ENCODE peak calls at places on chromosomes 4 and X, in four cellular contexts. B, H, X and P are unnamed samples.

GRCh38 chr4:8528713-8529112 is 51.5 kb upstream of the GPR78 start:
- DNase-seq in B (no peak), H (no peak), X (no peak), P (peak)

GRCh38 chr4:153114771-153115321 is 89.4 kb upstream of the TRIM2 start:
- DNase-seq in B (no peak), H (no peak), X (no peak), P (peak)

GRCh38 chrX:40009890-40010289 is 87.9 kb downstream of the BCOR start:
- DNase-seq in B (no peak), H (no peak), X (no peak), P (no peak)

GRCh38 chr4:1381944-1382541 is 24.2 kb downstream of the NKX1-1 start:
- DNase-seq in B (no peak), H (no peak), X (no peak), P (no peak)

GRCh38 chr4:16072168-16072567 is 11.7 kb downstream of the PROM1 start:
- DNase-seq in B (no peak), H (no peak), X (no peak), P (no peak)

GRCh38 chr4:65018313-65018712 is 609.1 kb upstream of the TECRL start:
- DNase-seq in B (no peak), H (no peak), X (no peak), P (no peak)

GRCh38 chr4:83905952-83906351 is 370.0 kb downstream of the GPAT3 start:
- DNase-seq in B (no peak), H (no peak), X (no peak), P (no peak)

GRCh38 chrX:32744906-32745305 is 466.4 kb downstream of the DMD start:
- DNase-seq in B (no peak), H (no peak), X (no peak), P (no peak)

GRCh38 chrX:136674270-136674986 is 26.5 kb downstream of the CD40LG start:
- DNase-seq in B (no peak), H (no peak), X (no peak), P (no peak)

GRCh38 chr4:88975925-88976511 is 81.0 kb downstream of the FAM13A start:
- DNase-seq in B (no peak), H (no peak), X (no peak), P (no peak)

GRCh38 chr4:30525662-30526061 is 194.5 kb upstream of the PCDH7 start:
- DNase-seq in B (no peak), H (no peak), X (no peak), P (no peak)

GRCh38 chr4:14636563-14636962 is 365.7 kb upstream of the CPEB2 start:
- DNase-seq in B (no peak), H (no peak), X (no peak), P (no peak)

GRCh38 chrX:53266914-53267313 is 14.5 kb downstream of the IQSEC2 start:
- DNase-seq in B (no peak), H (peak), X (no peak), P (no peak)

GRCh38 chr4:184762100-184762499 is 28.2 kb upstream of the CENPU start:
- DNase-seq in B (no peak), H (no peak), X (peak), P (no peak)

GRCh38 chr4:36997727-36998126 is 246.8 kb upstream of the NWD2 start:
- DNase-seq in B (no peak), H (no peak), X (no peak), P (no peak)

GRCh38 chr4:173489514-173489913 is 40.5 kb downstream of the HAND2 start:
- DNase-seq in B (no peak), H (no peak), X (no peak), P (peak)

GRCh38 chrX:120660638-120661037 is 30.8 kb upstream of the C1GALT1C1 start:
- DNase-seq in B (no peak), H (no peak), X (no peak), P (no peak)

GRCh38 chr4:134470544-134470943 is 269.0 kb upstream of the PABPC4L start:
- DNase-seq in B (no peak), H (no peak), X (no peak), P (no peak)

GRCh38 chr4:128583753-128584712 is 225.5 kb upstream of the JADE1 start:
- DNase-seq in B (no peak), H (no peak), X (no peak), P (no peak)

GRCh38 chr4:110268352-110268751 is 69.9 kb upstream of the ELOVL6 start:
- DNase-seq in B (no peak), H (no peak), X (no peak), P (no peak)

GRCh38 chr4:145069361-145069760 is 28.6 kb downstream of the ANAPC10 start:
- DNase-seq in B (no peak), H (no peak), X (no peak), P (peak)

GRCh38 chrX:41781500-41781899 is 57.5 kb downstream of the GPR82 start:
- DNase-seq in B (no peak), H (peak), X (no peak), P (peak)

GRCh38 chr4:6188687-6189305 is 11.6 kb downstream of the JAKMIP1 start:
- DNase-seq in B (no peak), H (no peak), X (no peak), P (no peak)

GRCh38 chrX:88325634-88326033 is 421.4 kb upstream of the CPXCR1 start:
- DNase-seq in B (no peak), H (no peak), X (no peak), P (no peak)

GRCh38 chr4:102299708-102300107 is 45.6 kb downstream of the SLC39A8 start:
- DNase-seq in B (no peak), H (peak), X (no peak), P (peak)

GRCh38 chr4:7295201-7295916 is 103.0 kb downstream of the SORCS2 start:
- DNase-seq in B (no peak), H (no peak), X (no peak), P (no peak)

GRCh38 chrX:101208152-101208905 is 11.3 kb upstream of the DRP2 start:
- DNase-seq in B (no peak), H (no peak), X (peak), P (peak)

GRCh38 chr4:129583868-129584267 is 487.9 kb downstream of the C4orf33 start:
- DNase-seq in B (no peak), H (no peak), X (no peak), P (no peak)

GRCh38 chr4:89586318-89586717 is 250.6 kb downstream of the SNCA start:
- DNase-seq in B (no peak), H (no peak), X (no peak), P (no peak)

GRCh38 chr4:118967393-118967792 is 78.7 kb downstream of the SYNPO2 start:
- DNase-seq in B (no peak), H (no peak), X (no peak), P (peak)

GRCh38 chrX:85698921-85699320 is 319.5 kb upstream of the POF1B start:
- DNase-seq in B (no peak), H (no peak), X (no peak), P (no peak)
- TF ChIP-seq CHD1 in B (no peak), H (no peak), X (no peak), P (no peak)

GRCh38 chrX:143669395-143669794 is 33.5 kb upstream of the SLITRK4 start:
- DNase-seq in B (no peak), H (no peak), X (no peak), P (no peak)

GRCh38 chrX:143663755-143664154 is 27.9 kb upstream of the SLITRK4 start:
- DNase-seq in B (no peak), H (no peak), X (no peak), P (no peak)

GRCh38 chrX:143661286-143661685 is 25.4 kb upstream of the SLITRK4 start:
- DNase-seq in B (no peak), H (no peak), X (no peak), P (no peak)

DNA sequence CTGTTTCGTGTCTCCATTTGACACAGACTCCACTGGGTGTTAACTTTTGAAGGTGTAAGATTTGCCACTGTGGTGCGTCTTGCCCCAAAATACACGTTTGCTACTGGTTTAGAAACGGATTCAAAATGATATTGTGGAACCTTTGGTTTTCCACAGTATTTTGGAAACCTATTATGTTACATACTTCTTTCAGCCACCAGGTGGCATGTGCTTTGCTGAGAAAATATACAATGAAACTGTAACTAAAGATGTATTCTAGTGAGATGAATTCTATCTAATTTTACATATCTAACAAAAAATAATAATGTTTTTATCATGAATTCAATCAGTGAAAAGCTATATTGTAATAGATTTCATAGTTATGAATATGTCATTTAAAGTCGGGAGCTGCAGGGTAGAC is 28.4 kb upstream of the SLITRK4 start:
- DNase-seq in B (no peak), H (peak), X (no peak), P (no peak)
- TF ChIP-seq CHD1 in B (no peak), H (no peak), X (no peak), P (no peak)

DNA sequence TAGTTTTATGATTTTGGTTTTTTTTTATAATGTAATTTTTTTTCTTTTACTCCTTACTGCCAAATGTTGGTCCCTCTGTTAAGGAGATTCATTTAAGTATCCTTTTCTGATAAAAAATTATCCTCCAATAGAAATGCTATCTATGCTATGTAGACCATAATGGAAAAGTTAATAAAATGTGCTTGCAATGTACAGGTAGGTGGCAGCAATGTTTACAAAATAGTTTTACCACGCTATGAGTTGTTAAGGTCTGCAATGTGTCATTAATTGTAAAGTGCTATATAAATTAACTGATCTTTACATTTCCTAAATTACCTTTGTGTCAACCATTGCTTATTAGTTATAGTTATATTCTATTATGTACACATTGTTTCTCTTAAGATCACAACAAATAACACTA is 3.8 kb upstream of the CENPC start:
- DNase-seq in B (no peak), H (no peak), X (no peak), P (no peak)
- TF ChIP-seq CHD1 in B (no peak), H (no peak), X (no peak), P (no peak)

DNA sequence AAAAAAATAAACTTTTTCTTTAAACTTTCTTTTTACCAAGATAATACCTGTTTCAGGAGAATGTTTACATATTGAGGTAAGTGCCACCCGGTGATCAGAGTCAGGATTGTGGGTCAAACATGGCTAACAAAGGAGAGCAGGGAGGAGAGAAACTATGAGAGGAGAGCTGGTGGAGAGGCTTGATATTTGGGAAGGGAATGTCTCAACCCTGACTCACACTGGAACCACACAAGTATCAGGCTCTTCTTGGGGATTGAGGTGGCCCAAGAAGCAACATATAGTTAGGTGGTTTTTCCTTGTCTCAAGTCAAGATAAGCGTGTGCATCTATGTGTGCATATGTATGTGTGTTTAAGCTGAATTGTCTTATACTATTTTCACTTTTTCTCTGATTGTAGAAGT is 6.7 kb downstream of the TCEAL1 start:
- DNase-seq in B (no peak), H (no peak), X (no peak), P (no peak)
- TF ChIP-seq CHD1 in B (no peak), H (no peak), X (no peak), P (no peak)

GRCh38 chr4:13331827-13332226 is 152.3 kb downstream of the RAB28 start:
- DNase-seq in B (no peak), H (no peak), X (no peak), P (no peak)

GRCh38 chr4:13327991-13328390 is 156.1 kb downstream of the RAB28 start:
- DNase-seq in B (no peak), H (no peak), X (no peak), P (no peak)

GRCh38 chr4:13328591-13328990 is 155.5 kb downstream of the RAB28 start:
- DNase-seq in B (no peak), H (no peak), X (no peak), P (peak)

GRCh38 chr4:13329340-13329850 is 154.7 kb downstream of the RAB28 start:
- DNase-seq in B (no peak), H (no peak), X (no peak), P (no peak)

DNA sequence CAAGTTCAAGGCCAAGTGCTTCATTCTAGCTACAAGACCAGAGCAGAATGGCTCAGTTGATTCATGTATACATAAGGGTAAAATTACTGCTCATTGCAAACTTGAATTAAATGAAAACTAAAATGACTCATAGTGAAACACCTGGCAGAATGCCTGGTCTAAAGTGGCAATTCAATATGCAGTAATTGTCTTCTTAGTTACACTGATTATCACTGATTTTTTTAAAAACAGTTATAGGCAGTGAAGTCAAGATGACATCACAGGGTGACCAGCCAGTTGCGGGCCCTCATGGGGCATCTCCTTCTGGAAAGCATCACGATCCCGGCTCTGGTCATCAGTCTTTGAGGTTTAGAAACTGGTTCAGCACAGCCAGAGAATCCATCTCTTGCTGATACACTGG is 154.2 kb downstream of the RAB28 start:
- DNase-seq in B (no peak), H (no peak), X (peak), P (peak)
- TF ChIP-seq CHD1 in B (no peak), H (no peak), X (no peak), P (no peak)

GRCh38 chrX:105190252-105190853 is 30.1 kb downstream of the TEX13A start:
- DNase-seq in B (no peak), H (peak), X (no peak), P (peak)

GRCh38 chrX:105189093-105189492 is 31.4 kb downstream of the TEX13A start:
- DNase-seq in B (no peak), H (no peak), X (no peak), P (no peak)

DNA sequence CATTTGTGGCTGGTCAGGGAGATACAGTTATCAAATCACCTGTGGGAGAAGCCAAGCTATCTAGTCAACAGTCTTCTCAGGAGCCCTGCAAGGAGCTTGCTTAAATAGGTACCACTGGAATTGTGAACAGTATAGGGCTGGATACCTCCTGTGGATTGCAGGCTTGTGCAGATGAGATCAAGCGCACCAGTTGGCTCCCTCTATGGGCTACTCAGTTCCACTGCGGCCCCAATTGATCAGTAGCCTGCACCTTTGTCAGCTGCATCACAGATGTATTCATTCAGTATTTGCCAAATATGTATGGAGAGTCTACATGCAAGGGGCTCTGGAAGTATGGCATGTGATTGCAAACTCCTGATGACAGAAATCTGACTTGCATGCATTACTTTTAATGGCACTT is 28.6 kb downstream of the TEX13A start:
- DNase-seq in B (no peak), H (no peak), X (no peak), P (no peak)
- TF ChIP-seq CHD1 in B (no peak), H (no peak), X (no peak), P (no peak)